ENCODE peak calls at places on chromosomes 7 and 10, in four cellular contexts. Y is cardiac muscle cell, N is ovary, C is transverse colon. V is an unnamed sample.
A peak's percentile ranks its signal among the peaks of the same experiment; 100 is the strongest.

GRCh38 chr7:128940494-128941322 is 3.0 kb downstream of the IRF5 start:
- DNase-seq in Y (no peak), N (no peak), C (peak; percentile 82), V (peak; percentile 74)

GRCh38 chr7:133854739-133855138 is 272.4 kb upstream of the LRGUK start:
- DNase-seq in Y (peak; percentile 43), N (no peak), C (no peak), V (no peak)

GRCh38 chr7:158951725-158952124 is 95.4 kb downstream of the DYNC2I1 start:
- DNase-seq in Y (no peak), N (no peak), C (no peak), V (no peak)

GRCh38 chr7:107506683-107507339 is 37.0 kb downstream of the GPR22 start:
- DNase-seq in Y (no peak), N (no peak), C (peak; percentile 85), V (peak; percentile 61)

GRCh38 chr10:62545667-62546066 is 171.5 kb downstream of the ZNF365 start:
- DNase-seq in Y (no peak), N (peak; percentile 24), C (no peak), V (peak; percentile 15)

GRCh38 chr10:69374242-69374641 is 42.5 kb downstream of the TACR2 start:
- DNase-seq in Y (no peak), N (no peak), C (no peak), V (no peak)

GRCh38 chr7:18352339-18353255 is 143.0 kb upstream of the HDAC9 start:
- DNase-seq in Y (peak; percentile 66), N (peak; percentile 20), C (peak; percentile 53), V (no peak)

GRCh38 chr7:31408120-31408729 is 67.7 kb upstream of the NEUROD6 start:
- DNase-seq in Y (no peak), N (no peak), C (no peak), V (no peak)

GRCh38 chr10:101282937-101283336 is 53.7 kb upstream of the LBX1 start:
- DNase-seq in Y (no peak), N (no peak), C (no peak), V (no peak)

GRCh38 chr7:145729701-145730100 is 386.9 kb upstream of the CNTNAP2 start:
- DNase-seq in Y (no peak), N (no peak), C (no peak), V (no peak)

GRCh38 chr10:97279121-97279815 is 13.2 kb downstream of the ARHGAP19 start:
- DNase-seq in Y (no peak), N (peak; percentile 47), C (peak; percentile 27), V (no peak)

GRCh38 chr7:101575168-101575567 is 53.9 kb downstream of the MYL10 start:
- DNase-seq in Y (no peak), N (no peak), C (no peak), V (no peak)

GRCh38 chr7:66255533-66256100 is 50.5 kb downstream of the TPST1 start:
- DNase-seq in Y (no peak), N (no peak), C (no peak), V (no peak)

GRCh38 chr7:105675873-105676484 is 94.7 kb upstream of the EFCAB10 start:
- DNase-seq in Y (peak; percentile 59), N (peak; percentile 32), C (peak; percentile 23), V (peak; percentile 37)

GRCh38 chr10:113754768-113755167 is 3.3 kb downstream of the PLEKHS1 start:
- DNase-seq in Y (no peak), N (no peak), C (peak; percentile 67), V (no peak)

GRCh38 chr7:100889761-100890639 is 485 bp upstream of the UFSP1 start:
- DNase-seq in Y (peak; percentile 95), N (peak; percentile 91), C (peak; percentile 95), V (peak; percentile 98)

GRCh38 chr7:123662755-123663154 is 7.1 kb downstream of the LMOD2 start:
- DNase-seq in Y (no peak), N (no peak), C (no peak), V (no peak)

GRCh38 chr7:19919156-19920085 is 146.0 kb upstream of the TMEM196 start:
- DNase-seq in Y (no peak), N (no peak), C (no peak), V (no peak)

GRCh38 chr7:68823996-68824780 is 774.1 kb upstream of the AUTS2 start:
- DNase-seq in Y (no peak), N (no peak), C (no peak), V (no peak)

GRCh38 chr10:22682237-22683192 is 31.9 kb downstream of the PIP4K2A start:
- DNase-seq in Y (peak; percentile 18), N (no peak), C (peak; percentile 42), V (no peak)

GRCh38 chr10:59885430-59886134 is 20.8 kb downstream of the CCDC6 start:
- DNase-seq in Y (no peak), N (no peak), C (peak; percentile 53), V (no peak)

GRCh38 chr10:90912176-90912575 is 8.7 kb downstream of the ANKRD1 start:
- DNase-seq in Y (peak; percentile 29), N (no peak), C (no peak), V (no peak)

GRCh38 chr10:115118346-115118745 is 25.2 kb downstream of the ATRNL1 start:
- DNase-seq in Y (no peak), N (no peak), C (no peak), V (no peak)

GRCh38 chr7:141954334-141954733 is 7.6 kb upstream of the CLEC5A start:
- DNase-seq in Y (no peak), N (no peak), C (no peak), V (no peak)

GRCh38 chr7:82507976-82508677 is 64.5 kb upstream of the CACNA2D1 start:
- DNase-seq in Y (no peak), N (no peak), C (peak; percentile 12), V (no peak)

GRCh38 chr7:130649004-130649790 is 19.4 kb downstream of the COPG2 start:
- DNase-seq in Y (no peak), N (no peak), C (no peak), V (no peak)

GRCh38 chr10:96243296-96243695 is 28.1 kb downstream of the BLNK start:
- DNase-seq in Y (no peak), N (no peak), C (no peak), V (no peak)

GRCh38 chr10:43707755-43708154 is 59.1 kb upstream of the ZNF32 start:
- DNase-seq in Y (no peak), N (no peak), C (no peak), V (peak; percentile 56)

GRCh38 chr7:129864042-129864441 is 88.7 kb downstream of the UBE2H start:
- DNase-seq in Y (no peak), N (peak; percentile 39), C (no peak), V (no peak)

GRCh38 chr7:155280446-155281410 is 16.9 kb upstream of the INSIG1 start:
- DNase-seq in Y (no peak), N (no peak), C (no peak), V (no peak)

GRCh38 chr10:3787001-3787400 is 2.0 kb upstream of the KLF6 start:
- DNase-seq in Y (no peak), N (no peak), C (no peak), V (no peak)
- H3K4me3 ChIP-seq in Y (no peak overlapping the region), N (no peak overlapping the region), C (no peak overlapping the region), V (no peak overlapping the region)

GRCh38 chr7:28840515-28841125 is 117.5 kb downstream of the TRIL start:
- DNase-seq in Y (peak; percentile 13), N (no peak), C (no peak), V (no peak)
- TF ChIP-seq CTCF in Y (peak; percentile 60), N (no peak), C (peak; percentile 33), V (peak; percentile 12)

DNA sequence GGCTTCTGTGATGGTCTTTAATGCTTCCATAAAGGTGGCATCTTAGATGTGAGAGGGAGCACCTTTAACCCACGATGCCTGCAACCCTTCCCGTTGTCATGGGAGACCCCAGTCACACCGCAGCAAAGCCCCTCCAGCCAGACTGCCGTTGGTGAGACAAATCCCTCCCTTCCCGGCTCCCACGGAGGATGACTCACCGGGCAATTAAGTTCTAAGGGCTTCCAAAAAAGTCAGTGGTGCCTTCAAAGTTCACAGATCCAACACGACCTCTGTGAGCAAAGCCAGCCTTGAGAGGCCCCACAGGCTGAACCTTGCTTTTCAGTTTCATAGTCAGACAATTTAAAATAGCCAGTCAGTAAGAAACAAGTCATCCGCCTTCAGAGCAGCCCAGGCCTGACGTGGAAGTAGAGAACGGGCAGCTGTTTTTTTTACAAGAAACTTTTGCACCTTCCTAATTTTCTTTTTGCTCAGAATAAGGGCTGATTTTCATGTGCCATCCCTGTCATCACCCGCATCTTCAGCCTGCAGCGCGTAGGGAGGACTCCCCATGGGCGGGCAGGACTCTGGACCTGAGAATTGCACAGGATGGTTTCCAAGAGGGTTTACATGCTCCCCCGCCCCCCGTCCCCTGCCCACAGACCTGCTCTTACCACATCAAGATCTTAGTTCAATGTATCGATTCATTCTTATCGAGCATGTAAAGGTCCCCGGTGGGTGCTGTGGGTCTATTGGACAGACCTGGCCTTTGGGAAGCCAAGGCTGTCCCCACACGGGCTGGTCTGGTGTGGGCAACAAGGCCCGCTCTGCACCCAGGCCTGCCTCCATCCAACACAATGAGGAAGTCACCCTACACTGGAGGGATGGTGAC is 333.9 kb downstream of the DNAJB6 start:
- DNase-seq in Y (no peak), N (no peak), C (peak; percentile 2), V (no peak)
- H3K4me1 ChIP-seq in Y (no peaks in the 10 kb centered on the region), N (no peaks in the 10 kb centered on the region), C (no peaks in the 10 kb centered on the region), V (no peaks in the 10 kb centered on the region)

DNA sequence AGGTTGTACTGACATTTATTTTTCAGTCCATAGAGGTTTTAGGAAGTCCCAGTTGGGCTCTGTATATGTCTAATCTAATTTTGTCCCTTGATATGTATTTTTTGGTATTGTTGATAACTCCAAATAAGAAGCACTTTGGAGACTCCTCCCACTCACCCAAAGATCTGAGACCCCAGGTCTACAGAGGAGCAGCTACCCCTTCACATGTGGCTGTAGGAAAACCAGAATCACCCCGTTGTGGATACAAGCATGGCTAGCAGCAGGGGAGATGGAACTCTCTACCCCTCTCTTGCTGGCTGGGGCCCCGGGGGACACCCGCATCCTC is 9.4 kb downstream of the HHEX start:
- DNase-seq in Y (no peak), N (no peak), C (no peak), V (no peak)
- H3K4me3 ChIP-seq in Y (peak overlapping the region; percentile 40), N (peak overlapping the region; percentile 18), C (peak overlapping the region; percentile 6), V (peak overlapping the region; percentile 60)

DNA sequence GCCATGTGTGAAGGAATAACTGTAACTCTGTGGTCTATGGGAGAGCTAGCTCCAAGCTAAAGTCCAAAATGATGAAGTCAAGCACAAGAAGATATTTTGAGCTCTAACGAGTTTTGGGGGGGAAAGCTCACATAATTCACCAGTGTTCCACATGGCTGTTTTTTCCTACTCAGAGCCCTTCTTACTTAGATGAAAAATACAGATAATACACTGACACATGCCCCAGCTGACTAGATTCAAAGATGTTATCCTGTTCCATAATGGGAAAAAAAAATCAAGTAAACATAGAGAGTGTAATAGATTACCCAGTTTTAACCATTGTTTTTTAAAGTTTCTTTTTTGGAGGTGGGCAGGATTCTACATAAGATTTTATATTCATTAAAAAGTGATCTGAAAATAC is 86.6 kb downstream of the PRLHR start:
- DNase-seq in Y (no peak), N (no peak), C (no peak), V (no peak)
- TF ChIP-seq CTCF in Y (no peak), N (no peak), C (no peak), V (no peak)

GRCh38 chr10:3848768-3849643 is 64.0 kb upstream of the KLF6 start:
- DNase-seq in Y (no peak), N (no peak), C (no peak), V (no peak)
- H3K4me1 ChIP-seq in Y (no peaks in the 10 kb centered on the region), N (peaks cover 5% of the 10 kb centered on the region), C (peaks cover 35% of the 10 kb centered on the region), V (peaks cover 28% of the 10 kb centered on the region)

V was measured in psoas muscle.